ENCODE peak calls at places on chromosomes 12 and 14, in seven cellular contexts. V, A, P, W, G, T and S are unnamed samples.

GRCh38 chr12:12661086-12661485 is 34.9 kb downstream of the GPR19 start:
- DNase-seq in V (no peak), A (peak; percentile 87), P (no peak), W (no peak), G (no peak), T (no peak), S (peak; percentile 33)

GRCh38 chr12:13091831-13092230 is 11.6 kb downstream of the GSG1 start:
- DNase-seq in V (no peak), A (peak; percentile 30), P (no peak), W (no peak), G (no peak), T (no peak), S (peak; percentile 33)

GRCh38 chr12:51171884-51172514 is 936 bp downstream of the TFCP2 start:
- DNase-seq in V (peak; percentile 75), A (peak; percentile 30), P (no peak), W (no peak), G (peak; percentile 24), T (no peak), S (peak; percentile 28)

GRCh38 chr12:102960766-102961487 is 3.5 kb downstream of the ASCL1 start:
- DNase-seq in V (peak; percentile 36), A (no peak), P (no peak), W (no peak), G (no peak), T (peak; percentile 62), S (no peak)

GRCh38 chr14:98950356-98950895 is 321.6 kb downstream of the BCL11B start:
- DNase-seq in V (no peak), A (no peak), P (no peak), W (no peak), G (no peak), T (no peak), S (no peak)

GRCh38 chr14:72880820-72881219 is 13.1 kb downstream of the DPF3 start:
- DNase-seq in V (no peak), A (no peak), P (no peak), W (no peak), G (no peak), T (no peak), S (no peak)

GRCh38 chr12:6073426-6073825 is 51.0 kb downstream of the VWF start:
- DNase-seq in V (no peak), A (no peak), P (no peak), W (no peak), G (no peak), T (no peak), S (no peak)

GRCh38 chr12:52903285-52903854 is 1.5 kb downstream of the KRT8 start:
- DNase-seq in V (peak; percentile 90), A (peak; percentile 91), P (peak; percentile 62), W (peak; percentile 33), G (peak; percentile 83), T (peak; percentile 57), S (peak; percentile 86)

GRCh38 chr12:11953523-11953922 is 117.2 kb upstream of the BCL2L14 start:
- DNase-seq in V (no peak), A (no peak), P (no peak), W (no peak), G (no peak), T (no peak), S (no peak)

GRCh38 chr14:65054471-65055085 is 47.7 kb downstream of the MAX start:
- DNase-seq in V (peak; percentile 28), A (no peak), P (no peak), W (no peak), G (no peak), T (no peak), S (no peak)

GRCh38 chr12:6201775-6202292 is 1.6 kb downstream of the CD9 start:
- DNase-seq in V (no peak), A (no peak), P (no peak), W (no peak), G (no peak), T (no peak), S (no peak)

GRCh38 chr14:51304428-51304827 is 64.4 kb downstream of the TMX1 start:
- DNase-seq in V (peak; percentile 38), A (peak; percentile 48), P (no peak), W (no peak), G (no peak), T (no peak), S (peak; percentile 67)

GRCh38 chr12:57761391-57761998 is 5.4 kb downstream of the CYP27B1 start:
- DNase-seq in V (no peak), A (no peak), P (no peak), W (no peak), G (no peak), T (no peak), S (no peak)

GRCh38 chr12:124039276-124039675 is 66.3 kb downstream of the ZNF664 start:
- DNase-seq in V (no peak), A (peak; percentile 88), P (no peak), W (no peak), G (no peak), T (no peak), S (no peak)

GRCh38 chr14:43116341-43116740 is 1390.7 kb downstream of the FSCB start:
- DNase-seq in V (no peak), A (no peak), P (no peak), W (no peak), G (no peak), T (no peak), S (no peak)

GRCh38 chr12:88951860-88952483 is 371.7 kb upstream of the KITLG start:
- DNase-seq in V (peak; percentile 33), A (no peak), P (no peak), W (no peak), G (no peak), T (no peak), S (no peak)

GRCh38 chr12:97927991-97928390 is 465.4 kb downstream of the RMST start:
- DNase-seq in V (peak; percentile 15), A (no peak), P (no peak), W (no peak), G (no peak), T (no peak), S (no peak)

GRCh38 chr14:104337381-104337780 is 199.0 kb downstream of the KIF26A start:
- DNase-seq in V (no peak), A (no peak), P (no peak), W (no peak), G (no peak), T (no peak), S (no peak)

GRCh38 chr12:2958432-2959193 is 584 bp upstream of the TEAD4 start:
- DNase-seq in V (peak; percentile 74), A (peak; percentile 79), P (peak; percentile 94), W (no peak), G (peak; percentile 73), T (no peak), S (peak; percentile 81)

GRCh38 chr14:55938249-55938791 is 179.9 kb upstream of the PELI2 start:
- DNase-seq in V (no peak), A (peak; percentile 34), P (no peak), W (no peak), G (peak; percentile 11), T (peak; percentile 73), S (peak; percentile 92)

GRCh38 chr14:101961011-101961721 is 3.2 kb upstream of the DYNC1H1 start:
- DNase-seq in V (peak; percentile 93), A (peak; percentile 85), P (peak; percentile 84), W (peak; percentile 67), G (peak; percentile 83), T (peak; percentile 75), S (peak; percentile 83)

GRCh38 chr12:16012086-16012485 is 101.0 kb downstream of the DERA start:
- DNase-seq in V (no peak), A (peak; percentile 85), P (no peak), W (no peak), G (no peak), T (peak; percentile 20), S (no peak)

GRCh38 chr12:106871477-106871876 is 84.2 kb upstream of the TMEM263 start:
- DNase-seq in V (no peak), A (peak; percentile 17), P (no peak), W (no peak), G (no peak), T (no peak), S (peak; percentile 70)

GRCh38 chr12:49489720-49490119 is 49.1 kb upstream of the KCNH3 start:
- DNase-seq in V (no peak), A (peak; percentile 81), P (no peak), W (no peak), G (no peak), T (no peak), S (peak; percentile 91)

GRCh38 chr12:107229827-107230226 is 136.5 kb upstream of the CRY1 start:
- DNase-seq in V (no peak), A (no peak), P (no peak), W (no peak), G (no peak), T (no peak), S (no peak)

GRCh38 chr12:50839032-50839431 is 3.7 kb upstream of the TMPRSS12 start:
- DNase-seq in V (peak; percentile 17), A (no peak), P (no peak), W (no peak), G (no peak), T (no peak), S (peak; percentile 82)

GRCh38 chr12:93322784-93323183 is 54.9 kb upstream of the NUDT4 start:
- DNase-seq in V (no peak), A (no peak), P (peak; percentile 25), W (no peak), G (peak; percentile 32), T (no peak), S (peak; percentile 83)